ENCODE peak calls at places on chromosomes 11 and 22, in nine cellular contexts. W is upper lobe of right lung, P is glutamatergic neuron, E is BJ, F is fibroblast of mammary gland, B is fibroblast of lung, H is lower leg skin, L is fibroblast of the aortic adventitia, G is mammary epithelial cell. V is an unnamed sample.

GRCh38 chr11:127202105-127202504 is 201.5 kb upstream of the KIRREL3 start:
- DNase-seq in W (no peak), P (no peak), E (no peak), F (no peak), B (no peak), H (no peak), L (no peak), G (no peak), V (no peak)

GRCh38 chr22:42664976-42665831 is 16.0 kb upstream of the CYB5R3 start:
- DNase-seq in W (no peak), P (no peak), E (no peak), F (no peak), B (no peak), H (no peak), L (no peak), G (peak), V (no peak)

GRCh38 chr11:120536091-120536796 is 24.7 kb downstream of the GRIK4 start:
- DNase-seq in W (no peak), P (no peak), E (no peak), F (no peak), B (no peak), H (no peak), L (no peak), G (no peak), V (no peak)

GRCh38 chr11:113001709-113002108 is 40.5 kb downstream of the NCAM1 start:
- DNase-seq in W (no peak), P (no peak), E (no peak), F (no peak), B (no peak), H (no peak), L (no peak), G (no peak), V (no peak)

GRCh38 chr11:117950320-117950719 is 21.1 kb upstream of the TMPRSS13 start:
- DNase-seq in W (no peak), P (no peak), E (no peak), F (no peak), B (no peak), H (peak), L (no peak), G (no peak), V (peak)

GRCh38 chr11:47714554-47715081 is 551 bp downstream of the AGBL2 start:
- DNase-seq in W (peak), P (no peak), E (no peak), F (peak), B (peak), H (peak), L (peak), G (peak), V (no peak)

GRCh38 chr11:65298131-65298535 is 16.5 kb upstream of the CDC42EP2 start:
- DNase-seq in W (peak), P (peak), E (no peak), F (peak), B (peak), H (peak), L (peak), G (no peak), V (no peak)

GRCh38 chr11:128837627-128838026 is 29.5 kb downstream of the KCNJ1 start:
- DNase-seq in W (no peak), P (no peak), E (no peak), F (no peak), B (no peak), H (no peak), L (no peak), G (no peak), V (no peak)

GRCh38 chr11:128926437-128927107 is 16.1 kb downstream of the TP53AIP1 start:
- DNase-seq in W (no peak), P (no peak), E (no peak), F (no peak), B (no peak), H (no peak), L (no peak), G (no peak), V (no peak)

GRCh38 chr11:113338730-113339129 is 24.3 kb downstream of the TTC12 start:
- DNase-seq in W (no peak), P (no peak), E (no peak), F (no peak), B (no peak), H (no peak), L (no peak), G (no peak), V (no peak)

GRCh38 chr22:48506506-48507145 is 1321.0 kb downstream of the BRD1 start:
- DNase-seq in W (no peak), P (no peak), E (no peak), F (no peak), B (no peak), H (no peak), L (no peak), G (no peak), V (no peak)

GRCh38 chr22:29313126-29314071 is 2.1 kb downstream of the RASL10A start:
- DNase-seq in W (peak), P (no peak), E (no peak), F (peak), B (peak), H (no peak), L (peak), G (no peak), V (no peak)

GRCh38 chr11:477042-477715 is 27.1 kb downstream of the PTDSS2 start:
- DNase-seq in W (no peak), P (no peak), E (no peak), F (no peak), B (no peak), H (no peak), L (peak), G (no peak), V (no peak)

GRCh38 chr11:123616505-123617198 is 37.8 kb downstream of the SCN3B start:
- DNase-seq in W (no peak), P (no peak), E (no peak), F (peak), B (peak), H (no peak), L (peak), G (peak), V (peak)

GRCh38 chr11:17386331-17387084 is 2.0 kb downstream of the KCNJ11 start:
- DNase-seq in W (no peak), P (peak), E (no peak), F (peak), B (peak), H (no peak), L (peak), G (no peak), V (peak)

GRCh38 chr11:84564180-84564866 is 1062.8 kb downstream of the DLG2 start:
- DNase-seq in W (no peak), P (peak), E (peak), F (peak), B (peak), H (no peak), L (peak), G (peak), V (peak)

GRCh38 chr11:133947298-133947905 is 9.4 kb downstream of the IGSF9B start:
- DNase-seq in W (peak), P (peak), E (no peak), F (peak), B (peak), H (no peak), L (peak), G (peak), V (peak)

GRCh38 chr11:9385288-9385902 is 943 bp downstream of the IPO7 start:
- DNase-seq in W (no peak), P (no peak), E (no peak), F (no peak), B (no peak), H (no peak), L (peak), G (no peak), V (no peak)

GRCh38 chr11:127074151-127074761 is 73.7 kb upstream of the KIRREL3 start:
- DNase-seq in W (no peak), P (peak), E (peak), F (peak), B (peak), H (no peak), L (peak), G (peak), V (peak)

GRCh38 chr11:71086687-71087258 is 165.6 kb downstream of the SHANK2 start:
- DNase-seq in W (no peak), P (peak), E (no peak), F (peak), B (peak), H (no peak), L (peak), G (peak), V (no peak)

GRCh38 chr22:39519681-39520053 is 695 bp upstream of the ATF4 start:
- DNase-seq in W (no peak), P (peak), E (no peak), F (no peak), B (peak), H (peak), L (peak), G (peak), V (no peak)

GRCh38 chr22:41915035-41915782 is at the start of gene SHISA8:
- DNase-seq in W (peak), P (peak), E (no peak), F (no peak), B (no peak), H (no peak), L (no peak), G (peak), V (no peak)

GRCh38 chr22:32080904-32081303 is 37.8 kb downstream of the SLC5A1 start:
- DNase-seq in W (no peak), P (no peak), E (no peak), F (peak), B (peak), H (no peak), L (peak), G (peak), V (peak)
- TF ChIP-seq CTCF in W (peak), P (peak), E (peak), F (peak), B (peak), H (no peak), L (peak), G (peak), V (peak)

GRCh38 chr22:37728620-37729019 is 31.8 kb downstream of the TRIOBP start:
- DNase-seq in W (no peak), P (no peak), E (no peak), F (no peak), B (no peak), H (no peak), L (no peak), G (no peak), V (no peak)

GRCh38 chr22:37725551-37726239 is 28.8 kb downstream of the TRIOBP start:
- DNase-seq in W (no peak), P (no peak), E (no peak), F (no peak), B (no peak), H (no peak), L (no peak), G (no peak), V (no peak)

GRCh38 chr22:37731804-37732471 is 35.1 kb downstream of the TRIOBP start:
- DNase-seq in W (no peak), P (no peak), E (no peak), F (no peak), B (no peak), H (no peak), L (no peak), G (no peak), V (no peak)

DNA sequence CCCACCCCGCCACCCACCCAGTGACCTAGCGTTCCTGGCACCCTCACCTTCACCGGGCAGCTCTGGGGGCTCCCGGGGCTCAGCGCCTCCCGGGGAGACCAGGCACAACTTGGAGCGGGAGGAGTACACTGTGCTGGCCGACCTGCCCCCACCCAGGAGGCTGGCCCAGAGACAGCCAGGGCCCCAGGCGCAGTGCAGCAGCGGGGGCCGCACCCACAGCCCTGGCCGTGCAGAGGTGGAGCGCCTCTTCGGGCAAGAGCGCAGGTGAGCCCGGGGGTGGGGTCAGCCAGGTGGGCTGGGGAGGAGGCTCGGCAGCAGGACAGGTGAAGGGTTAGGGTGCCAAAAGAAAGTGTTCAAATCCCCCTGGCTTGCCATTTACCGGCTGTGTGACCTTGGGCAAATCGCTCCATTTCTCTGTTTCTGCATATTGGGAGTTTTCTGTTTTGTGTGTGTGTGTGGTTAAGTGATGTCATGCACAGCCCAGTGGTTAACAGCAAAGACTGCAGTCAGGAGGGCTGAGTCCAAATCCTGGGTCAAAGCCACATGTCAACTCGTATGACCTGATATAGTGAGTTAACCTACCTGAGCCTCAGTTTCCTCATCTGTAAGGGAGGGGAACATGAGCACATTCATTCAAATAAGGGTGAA is 29.5 kb downstream of the TRIOBP start:
- DNase-seq in W (no peak), P (no peak), E (no peak), F (peak), B (peak), H (no peak), L (peak), G (peak), V (no peak)
- TF ChIP-seq CTCF in W (no peak), P (no peak), E (peak), F (peak), B (peak), H (no peak), L (peak), G (peak), V (peak)

GRCh38 chr11:58900479-58901420 is 38.5 kb upstream of the GLYATL1 start:
- DNase-seq in W (peak), P (peak), E (no peak), F (peak), B (peak), H (peak), L (peak), G (peak), V (peak)
- TF ChIP-seq CTCF in W (peak), P (peak), E (peak), F (peak), B (peak), H (no peak), L (peak), G (peak), V (peak)

GRCh38 chr11:1827095-1827797 is 7.5 kb upstream of the SYT8 start:
- DNase-seq in W (peak), P (peak), E (no peak), F (peak), B (peak), H (peak), L (peak), G (peak), V (peak)
- TF ChIP-seq CTCF in W (no peak), P (no peak), E (peak), F (no peak), B (no peak), H (no peak), L (no peak), G (no peak), V (no peak)